ENCODE peak calls at places on chromosome 13, in six cellular contexts. V is lower leg skin, X is breast epithelium, W is HAP-1, K is tibial nerve, S is choroid plexus epithelial cell. I is an unnamed sample.

GRCh38 chr13:31089649-31090048 is 72.1 kb downstream of the HSPH1 start:
- DNase-seq in K (no peak), V (no peak), S (no peak), X (no peak), W (no peak), I (no peak)

GRCh38 chr13:42574435-42575311 is 721 bp downstream of the TNFSF11 start:
- DNase-seq in K (no peak), S (peak), W (no peak), X (no peak), V (no peak), I (no peak)

GRCh38 chr13:24668511-24668910 is 11.7 kb upstream of the ATP12A start:
- DNase-seq in X (no peak), W (no peak), K (no peak), S (no peak), V (no peak), I (no peak)

GRCh38 chr13:83881917-83882625 is at the start of gene SLITRK1:
- DNase-seq in V (no peak), X (no peak), K (no peak), S (peak), W (peak), I (no peak)

GRCh38 chr13:49214917-49215376 is 5.2 kb upstream of the MLNR start:
- DNase-seq in X (no peak), K (no peak), V (peak), W (no peak), S (peak), I (peak)

GRCh38 chr13:90880790-90881189 is 466.7 kb upstream of the MIR17HG start:
- DNase-seq in V (no peak), X (no peak), S (no peak), K (no peak), W (no peak), I (no peak)

GRCh38 chr13:45849408-45849807 is 2.1 kb downstream of the SIAH3 start:
- DNase-seq in V (no peak), S (no peak), K (no peak), X (no peak), W (no peak), I (no peak)

GRCh38 chr13:52779028-52779612 is 39.5 kb upstream of the CNMD start:
- DNase-seq in W (peak), V (no peak), S (no peak), X (no peak), K (no peak), I (no peak)

GRCh38 chr13:110258876-110259631 is 47.9 kb downstream of the COL4A1 start:
- DNase-seq in X (no peak), K (no peak), V (no peak), W (no peak), S (no peak), I (no peak)

GRCh38 chr13:26342898-26343297 is 89.0 kb downstream of the CDK8 start:
- DNase-seq in S (no peak), K (no peak), X (no peak), W (no peak), V (no peak), I (no peak)

GRCh38 chr13:31898383-31899071 is 133.0 kb upstream of the FRY start:
- DNase-seq in V (no peak), X (no peak), W (no peak), K (no peak), S (peak), I (no peak)

GRCh38 chr13:107361666-107362065 is 793.7 kb upstream of the ARGLU1 start:
- DNase-seq in S (peak), V (no peak), X (no peak), K (no peak), W (no peak), I (no peak)

GRCh38 chr13:75442736-75443234 is 39.2 kb downstream of the TBC1D4 start:
- DNase-seq in K (no peak), X (no peak), W (no peak), S (peak), V (no peak), I (no peak)

GRCh38 chr13:50448535-50448981 is 394.9 kb downstream of the DLEU7 start:
- DNase-seq in V (no peak), X (no peak), W (no peak), S (no peak), K (no peak), I (no peak)

GRCh38 chr13:42720116-42720857 is 61.1 kb upstream of the FAM216B start:
- DNase-seq in V (no peak), X (no peak), W (no peak), S (peak), K (no peak), I (no peak)

GRCh38 chr13:23159205-23159586 is 21.6 kb upstream of the SGCG start:
- DNase-seq in S (peak), V (no peak), K (no peak), X (no peak), W (peak), I (no peak)

GRCh38 chr13:85665286-85665685 is 133.9 kb downstream of the SLITRK6 start:
- DNase-seq in V (no peak), K (no peak), W (no peak), X (no peak), S (peak), I (no peak)

GRCh38 chr13:20351279-20352022 is 119.3 kb upstream of the GJB6 start:
- DNase-seq in K (no peak), X (no peak), V (no peak), W (no peak), S (peak), I (peak)

GRCh38 chr13:108226184-108226583 is 8.0 kb downstream of the ABHD13 start:
- DNase-seq in W (no peak), S (no peak), X (no peak), V (no peak), K (no peak), I (no peak)

GRCh38 chr13:35144496-35144895 is 202.4 kb downstream of the NBEA start:
- DNase-seq in S (no peak), X (no peak), W (peak), K (no peak), V (no peak), I (no peak)

GRCh38 chr13:105920375-105920774 is 615.1 kb downstream of the EFNB2 start:
- DNase-seq in W (peak), S (peak), V (no peak), X (no peak), K (no peak), I (no peak)

GRCh38 chr13:38262211-38262610 is 87.4 kb upstream of the UFM1 start:
- DNase-seq in V (no peak), S (peak), X (no peak), K (no peak), W (no peak), I (no peak)

GRCh38 chr13:46551410-46552301 is 1.3 kb upstream of the LRCH1 start:
- DNase-seq in V (peak), W (peak), K (peak), S (peak), X (peak), I (peak)

GRCh38 chr13:93201992-93202558 is 24.5 kb upstream of the GPC6 start:
- DNase-seq in S (no peak), W (no peak), K (no peak), V (no peak), X (no peak), I (no peak)

DNA sequence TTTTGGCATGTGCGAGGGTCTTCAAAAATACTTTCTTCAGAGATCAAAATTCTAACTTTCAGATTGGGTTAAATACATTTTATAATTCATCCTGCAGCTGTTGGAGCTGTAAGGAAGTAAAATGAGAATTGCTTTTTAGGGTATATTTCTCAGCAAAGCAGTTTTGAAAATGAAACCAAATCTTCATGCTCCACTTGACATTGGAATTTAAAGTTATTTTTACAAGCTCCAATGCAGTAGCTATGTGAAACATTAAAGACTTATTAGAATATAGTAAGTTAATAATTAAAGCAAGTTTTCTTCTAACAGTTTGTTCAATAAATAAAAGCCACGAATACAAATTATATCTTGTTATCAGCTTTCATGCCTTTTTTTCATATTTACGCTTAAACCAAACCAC is 12.2 kb upstream of the MICU2 start:
- DNase-seq in X (no peak), W (no peak), S (no peak), K (no peak), V (no peak), I (no peak)
- H3K4me3 ChIP-seq in X (no peak), W (no peak), S (no peak), K (no peak), V (no peak), I (no peak)

GRCh38 chr13:99900960-99901359 is 70.6 kb downstream of the ZIC5 start:
- DNase-seq in W (no peak), X (no peak), S (no peak), V (no peak), K (no peak), I (no peak)

GRCh38 chr13:99902657-99903056 is 68.9 kb downstream of the ZIC5 start:
- DNase-seq in X (no peak), S (no peak), V (no peak), W (no peak), K (no peak), I (no peak)

GRCh38 chr13:99905224-99905623 is 66.3 kb downstream of the ZIC5 start:
- DNase-seq in V (no peak), X (no peak), K (no peak), W (no peak), S (no peak), I (no peak)

GRCh38 chr13:99905814-99906213 is 65.8 kb downstream of the ZIC5 start:
- DNase-seq in W (no peak), X (no peak), K (no peak), V (no peak), S (no peak), I (no peak)

DNA sequence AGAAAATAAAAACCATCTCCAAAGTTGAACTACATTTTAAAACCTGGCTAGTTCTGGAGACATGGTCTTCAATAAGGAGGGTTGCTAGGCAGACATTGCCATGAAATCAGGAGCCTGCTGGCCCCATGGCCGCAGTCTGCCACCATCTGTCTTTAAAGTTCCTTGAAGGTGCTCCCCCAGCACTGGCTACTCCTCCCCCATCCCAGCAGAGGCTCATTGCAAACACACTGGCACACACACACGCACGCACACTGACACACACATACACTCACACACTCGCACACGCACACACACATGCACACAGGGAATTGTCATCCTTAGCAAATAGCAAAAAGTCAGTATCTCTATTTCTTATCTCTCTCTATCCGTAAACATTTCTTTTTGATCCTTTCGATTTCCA is 68.4 kb downstream of the ZIC5 start:
- DNase-seq in S (no peak), K (no peak), X (no peak), W (no peak), V (no peak), I (no peak)
- H3K4me3 ChIP-seq in S (no peak), K (no peak), X (no peak), W (no peak), V (no peak), I (no peak)

DNA sequence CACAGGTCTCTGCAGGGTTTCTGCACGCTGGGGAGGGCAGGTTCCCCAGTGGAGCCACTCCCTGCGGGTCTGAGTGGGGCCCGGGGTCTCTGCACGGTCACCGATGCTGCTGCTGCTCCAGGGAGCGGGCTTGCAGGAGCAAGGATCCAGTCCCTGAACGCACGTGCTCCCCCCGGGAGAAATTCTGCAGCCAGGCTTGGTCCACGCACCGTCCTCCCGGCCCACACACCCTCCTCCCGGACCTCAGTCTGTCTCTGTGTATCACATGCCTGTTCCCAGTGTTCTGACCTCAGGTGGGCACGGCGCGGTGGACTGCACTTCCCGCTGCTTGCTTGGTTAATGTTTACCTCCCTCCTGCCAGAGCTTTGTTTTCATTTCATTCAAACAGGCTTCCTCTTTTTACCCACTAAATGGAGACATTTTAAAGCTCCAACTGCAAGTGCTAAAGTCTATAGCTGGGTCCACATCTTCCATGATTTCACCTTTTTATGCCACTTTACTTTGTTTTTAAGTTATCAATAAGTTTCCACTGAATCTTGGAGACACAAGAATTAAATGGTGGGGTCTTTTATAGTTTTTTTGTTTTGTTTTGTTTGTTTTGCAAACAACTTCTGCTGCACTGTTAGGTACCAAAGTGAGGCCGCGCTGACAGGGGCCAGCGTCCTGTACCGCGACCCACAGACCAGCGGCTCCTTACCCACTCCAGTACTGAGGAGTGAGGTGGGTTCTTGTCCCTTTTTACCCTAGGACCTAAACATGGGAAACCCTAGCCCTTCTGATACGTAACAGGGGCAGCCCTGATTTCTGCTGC is 76.0 kb upstream of the MCF2L start:
- DNase-seq in V (no peak), S (no peak), X (no peak), K (no peak), W (no peak), I (no peak)
- H3K4me3 ChIP-seq in V (no peak), S (no peak), X (no peak), K (no peak), W (no peak), I (no peak)

GRCh38 chr13:41547253-41548000 is 90.1 kb downstream of the RGCC start:
- DNase-seq in X (no peak), W (no peak), S (peak), K (peak), V (peak), I (no peak)

GRCh38 chr13:41549491-41549890 is 92.1 kb downstream of the RGCC start:
- DNase-seq in K (no peak), W (no peak), S (no peak), V (no peak), X (no peak), I (no peak)

GRCh38 chr13:41550239-41550638 is 92.9 kb downstream of the RGCC start:
- DNase-seq in X (no peak), V (no peak), W (no peak), S (no peak), K (no peak), I (no peak)

GRCh38 chr13:41548031-41548430 is 90.7 kb downstream of the RGCC start:
- DNase-seq in K (no peak), V (no peak), X (no peak), S (no peak), W (no peak), I (no peak)

GRCh38 chr13:41548870-41549269 is 91.5 kb downstream of the RGCC start:
- DNase-seq in K (no peak), S (no peak), V (no peak), X (no peak), W (no peak), I (no peak)
- H3K4me3 ChIP-seq in K (no peak), S (no peak), V (no peak), X (no peak), W (no peak), I (no peak)

I was measured in lung.